ENCODE peak calls at places on chromosome 15, in five cellular contexts. E is ovary; D is H54; F is fibroblast of mammary gland; S is stimulated activated CD8-positive, alpha-beta memory T cell treated with anti-CD3 and anti-CD28 coated beads, Interleukin-7, amount 100 ng/mL, for 4 hours. A is an unnamed sample.

GRCh38 chr15:77815015-77815414 is 182.3 kb upstream of the LINGO1 start:
- DNase-seq in E (no peak), D (no peak), F (no peak), S (no peak), A (no peak)

GRCh38 chr15:69629631-69630161 is 177.1 kb downstream of the RPLP1 start:
- DNase-seq in E (no peak), D (no peak), F (no peak), S (no peak), A (no peak)

GRCh38 chr15:40286061-40286532 is 3.2 kb upstream of the ANKRD63 start:
- DNase-seq in E (no peak), D (no peak), F (no peak), S (no peak), A (no peak)

GRCh38 chr15:51731549-51732267 is 5.7 kb downstream of the LYSMD2 start:
- DNase-seq in E (no peak), D (no peak), F (peak), S (no peak), A (peak)

GRCh38 chr15:70196314-70197291 is 98.9 kb upstream of the TLE3 start:
- DNase-seq in E (peak), D (peak), F (peak), S (peak), A (peak)

GRCh38 chr15:32941823-32942222 is 224.0 kb downstream of the GREM1 start:
- DNase-seq in E (no peak), D (no peak), F (no peak), S (no peak), A (no peak)

GRCh38 chr15:69189157-69189556 is 28.7 kb downstream of the GLCE start:
- DNase-seq in E (no peak), D (no peak), F (no peak), S (no peak), A (no peak)

GRCh38 chr15:81897011-81897677 is 148.7 kb downstream of the MEX3B start:
- DNase-seq in E (no peak), D (peak), F (peak), S (no peak), A (peak)

GRCh38 chr15:63198752-63199250 is 9.4 kb downstream of the RAB8B start:
- DNase-seq in E (no peak), D (no peak), F (no peak), S (no peak), A (peak)

GRCh38 chr15:67085237-67085817 is 19.9 kb downstream of the SMAD3 start:
- DNase-seq in E (no peak), D (no peak), F (no peak), S (no peak), A (no peak)

GRCh38 chr15:77650285-77650684 is 17.6 kb upstream of the LINGO1 start:
- DNase-seq in E (no peak), D (no peak), F (peak), S (no peak), A (peak)

GRCh38 chr15:70509282-70510272 is 253.8 kb downstream of the UACA start:
- DNase-seq in E (no peak), D (no peak), F (no peak), S (no peak), A (no peak)

GRCh38 chr15:39202641-39203040 is 378.2 kb upstream of the THBS1 start:
- DNase-seq in E (no peak), D (no peak), F (peak), S (no peak), A (peak)